ENCODE peak calls at places on chromosomes 5 and 9, in four cellular contexts. F is adrenal gland, Z is IMR-90, V is body of pancreas. R is an unnamed sample.

GRCh38 chr9:88922091-88922490 is 69.2 kb upstream of the S1PR3 start:
- DNase-seq in Z (no peak), V (no peak), F (no peak), R (no peak)

GRCh38 chr9:34625087-34625486 is 3.8 kb downstream of the ARID3C start:
- DNase-seq in V (no peak), Z (no peak), F (no peak), R (no peak)

GRCh38 chr9:131099088-131099611 is 2.8 kb downstream of the AIF1L start:
- DNase-seq in V (no peak), Z (no peak), F (no peak), R (no peak)

GRCh38 chr5:83022334-83022733 is 54.9 kb downstream of the TMEM167A start:
- DNase-seq in F (no peak), V (no peak), Z (no peak), R (no peak)

GRCh38 chr9:93093449-93094293 is 2.3 kb upstream of the CARD19 start:
- DNase-seq in Z (no peak), F (peak; percentile 43), V (no peak), R (no peak)

GRCh38 chr5:132687995-132688394 is 14.2 kb downstream of the IL4 start:
- DNase-seq in V (no peak), F (no peak), Z (no peak), R (no peak)

GRCh38 chr5:1461396-1461795 is 16.2 kb upstream of the SLC6A3 start:
- DNase-seq in Z (no peak), F (no peak), V (no peak), R (no peak)

GRCh38 chr9:130237763-130238524 is 27.6 kb upstream of the HMCN2 start:
- DNase-seq in V (no peak), F (no peak), Z (no peak), R (no peak)

GRCh38 chr9:107282759-107283620 is at the start of gene RAD23B:
- DNase-seq in F (peak; percentile 99), Z (peak; percentile 98), V (peak; percentile 98), R (peak; percentile 97)

GRCh38 chr9:75083188-75083976 is 4.6 kb downstream of the NMRK1 start:
- DNase-seq in F (no peak), Z (no peak), V (peak; percentile 53), R (no peak)

GRCh38 chr5:34703767-34704324 is 47.7 kb downstream of the RAI14 start:
- DNase-seq in V (no peak), Z (no peak), F (no peak), R (no peak)

GRCh38 chr9:116901260-116901659 is 214.2 kb downstream of the TRIM32 start:
- DNase-seq in Z (peak; percentile 8), F (no peak), V (no peak), R (no peak)

GRCh38 chr9:78934880-78935279 is 636.9 kb upstream of the TLE4 start:
- DNase-seq in F (no peak), Z (no peak), V (no peak), R (no peak)

GRCh38 chr9:114539718-114540410 is 34.6 kb upstream of the WHRN start:
- DNase-seq in F (no peak), Z (no peak), V (no peak), R (no peak)

DNA sequence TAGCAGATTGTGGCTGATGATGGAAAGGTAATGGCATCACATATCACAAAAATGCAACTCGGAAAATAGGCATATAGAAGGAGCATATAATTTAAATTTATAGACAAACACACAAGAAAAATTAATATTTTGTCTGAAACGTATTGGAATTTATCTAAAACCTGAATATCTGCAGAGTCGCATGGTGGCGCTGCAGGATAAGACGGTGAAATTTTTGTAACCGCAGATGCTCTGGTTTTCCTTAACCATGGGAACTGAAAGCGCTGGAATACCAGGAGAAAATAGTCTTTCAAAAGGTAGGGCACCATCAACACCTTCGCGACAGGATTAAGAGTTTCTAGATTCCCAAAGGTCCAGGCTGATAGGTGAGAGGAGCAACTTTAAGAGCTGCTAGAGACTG is 11.0 kb downstream of the PCDHB14 start:
- DNase-seq in V (peak; percentile 26), Z (peak; percentile 3), F (no peak), R (no peak)
- H3K4me3 ChIP-seq in V (no peak overlapping the region), Z (peak overlapping the region; percentile 53), F (no peak overlapping the region), R (peak overlapping the region; percentile 14)

GRCh38 chr5:148653840-148654781 is at the start of gene HTR4:
- DNase-seq in Z (no peak), V (no peak), F (no peak), R (no peak)
- TF ChIP-seq POLR2A in Z (no peak), V (no peak), F (no peak), R (no peak)

DNA sequence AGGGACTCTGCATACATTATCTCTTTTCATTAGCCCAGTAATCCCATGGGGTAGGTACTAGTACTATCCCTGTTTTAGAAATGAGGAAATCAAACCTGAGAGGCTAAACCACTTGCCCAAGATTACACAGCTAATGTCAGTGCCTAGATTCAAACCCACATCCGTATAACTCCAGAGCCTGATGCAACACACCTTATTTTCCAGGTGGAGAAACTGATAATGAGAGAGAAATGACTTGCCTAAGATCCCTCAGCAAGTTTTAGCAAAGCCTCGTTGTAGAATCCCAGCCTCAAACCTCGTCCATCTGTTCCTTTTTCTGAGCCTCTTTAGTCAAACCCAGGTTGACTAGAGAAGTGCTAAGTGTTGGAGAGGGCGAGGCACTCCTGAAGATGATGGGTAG is 1.1 kb upstream of the ADAM19 start:
- DNase-seq in F (no peak), V (no peak), Z (no peak), R (no peak)
- H3K4me3 ChIP-seq in F (no peak overlapping the region), V (no peak overlapping the region), Z (no peak overlapping the region), R (no peak overlapping the region)

GRCh38 chr5:177486256-177486655 is 11.1 kb downstream of the PDLIM7 start:
- DNase-seq in F (no peak), V (no peak), Z (no peak), R (no peak)

GRCh38 chr5:177483994-177484901 is 10.8 kb upstream of the DBN1 start:
- DNase-seq in F (no peak), Z (no peak), V (no peak), R (no peak)

GRCh38 chr5:177487144-177487543 is 10.3 kb downstream of the PDLIM7 start:
- DNase-seq in Z (no peak), V (no peak), F (no peak), R (no peak)

GRCh38 chr5:177483042-177483441 is 9.6 kb upstream of the DBN1 start:
- DNase-seq in F (no peak), V (no peak), Z (no peak), R (no peak)

GRCh38 chr5:177484902-177485549 is 11.6 kb upstream of the DBN1 start:
- DNase-seq in V (no peak), F (no peak), Z (no peak), R (no peak)
- TF ChIP-seq POLR2A in V (no peak), F (no peak), Z (no peak), R (no peak)

DNA sequence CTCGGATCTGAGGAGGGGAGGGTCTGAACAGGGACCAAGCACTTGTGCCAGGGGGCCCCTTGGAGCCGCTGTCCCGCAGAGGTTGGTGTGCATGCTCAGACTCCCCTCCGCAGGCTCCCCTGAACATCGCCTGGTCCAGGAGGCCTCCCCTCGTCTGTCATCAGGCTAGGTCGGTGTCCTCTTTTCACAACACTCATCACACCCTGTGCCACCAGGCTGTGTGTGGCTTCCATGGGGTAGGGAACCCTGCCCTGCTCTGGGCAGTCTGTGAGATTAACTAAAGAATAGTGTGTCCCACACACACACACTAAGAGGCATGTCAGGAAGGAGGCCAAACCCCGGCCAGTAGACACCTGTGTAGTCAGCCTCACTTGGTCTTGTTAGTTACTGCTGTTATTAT is 119.3 kb downstream of the C5orf15 start:
- DNase-seq in V (no peak), F (no peak), Z (no peak), R (no peak)
- H3K4me3 ChIP-seq in V (no peak overlapping the region), F (no peak overlapping the region), Z (no peak overlapping the region), R (no peak overlapping the region)

GRCh38 chr5:151684690-151685361 is 1.9 kb downstream of the SPARC start:
- DNase-seq in V (no peak), F (peak; percentile 88), Z (peak; percentile 97), R (peak; percentile 51)
- TF ChIP-seq POLR2A in V (peak; percentile 45), F (peak; percentile 30), Z (peak; percentile 96), R (peak; percentile 36)

GRCh38 chr9:15115041-15115440 is 192.0 kb downstream of the TTC39B start:
- DNase-seq in V (no peak), F (no peak), Z (no peak), R (no peak)

GRCh38 chr9:15113288-15113687 is 193.7 kb downstream of the TTC39B start:
- DNase-seq in F (no peak), Z (no peak), V (no peak), R (no peak)

GRCh38 chr9:15121591-15121990 is 185.4 kb downstream of the TTC39B start:
- DNase-seq in F (no peak), V (no peak), Z (no peak), R (no peak)

DNA sequence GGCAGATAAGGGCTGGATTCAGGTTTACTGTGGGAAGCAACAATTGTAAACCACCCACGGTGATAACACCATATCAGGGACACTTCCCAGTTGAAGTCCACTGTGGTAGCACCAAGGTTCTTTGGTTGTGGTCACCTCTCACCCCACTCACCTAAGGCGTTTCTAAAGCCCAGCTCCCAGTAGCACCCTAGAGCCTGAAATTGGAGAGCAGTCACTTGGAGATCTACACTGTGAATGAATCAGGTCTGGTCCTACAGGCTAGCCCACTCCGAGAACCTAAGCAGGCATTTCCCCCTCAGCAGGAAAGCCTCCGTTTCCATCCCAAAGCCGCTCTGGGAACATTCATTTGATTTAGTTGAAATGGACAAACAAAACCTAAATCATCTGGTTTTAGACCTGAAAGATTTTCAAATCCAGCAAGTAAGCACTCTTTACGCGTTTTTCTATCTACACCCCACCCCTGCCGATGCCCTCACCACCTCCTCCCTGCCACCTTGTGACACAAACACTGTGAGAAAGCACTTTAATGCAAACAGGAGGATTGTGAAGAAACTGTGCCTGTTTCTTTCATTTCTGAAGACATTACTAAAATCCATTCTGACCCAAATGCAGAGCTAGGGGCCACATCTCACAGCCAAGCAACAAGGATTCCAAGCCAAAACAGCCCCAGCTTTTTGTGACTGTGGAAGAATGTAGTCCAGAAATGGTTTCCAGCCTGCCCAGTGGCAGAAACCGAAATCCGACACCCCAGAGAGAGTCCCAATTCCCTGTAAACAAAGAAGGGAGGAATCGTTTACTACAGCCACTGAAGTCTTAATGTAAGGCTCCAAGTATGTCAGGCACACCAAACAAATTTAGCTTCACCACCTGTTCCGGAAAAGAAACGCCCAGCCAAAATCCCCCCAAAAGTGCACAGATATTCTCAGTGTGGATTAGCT is 191.0 kb downstream of the TTC39B start:
- DNase-seq in F (no peak), V (no peak), Z (no peak), R (no peak)
- H3K4me3 ChIP-seq in F (no peak overlapping the region), V (no peak overlapping the region), Z (no peak overlapping the region), R (peak overlapping the region; percentile 18)

GRCh38 chr5:112977440-112977861 is 853 bp downstream of the DCP2 start:
- DNase-seq in V (no peak), Z (no peak), F (no peak), R (no peak)

GRCh38 chr5:112978836-112979235 is 2.2 kb downstream of the DCP2 start:
- DNase-seq in F (no peak), Z (no peak), V (no peak), R (no peak)

GRCh38 chr5:112974901-112975300 is 1.7 kb upstream of the DCP2 start:
- DNase-seq in Z (no peak), V (no peak), F (no peak), R (no peak)

GRCh38 chr5:112975721-112976431 is 722 bp upstream of the DCP2 start:
- DNase-seq in F (no peak), V (no peak), Z (no peak), R (no peak)

GRCh38 chr5:112976432-112977309 is at the start of gene DCP2:
- DNase-seq in F (peak; percentile 97), Z (peak; percentile 100), V (peak; percentile 90), R (peak; percentile 92)
- TF ChIP-seq POLR2A in F (peak; percentile 81), Z (peak; percentile 82), V (peak; percentile 87), R (peak; percentile 82)